ENCODE peak calls at places on chromosomes 3 and 15, in nine cellular contexts. One of them, this sample, is unnamed.
A peak's percentile ranks its signal among the peaks of the same experiment; 100 is the strongest.

GRCh38 chr3:186790261-186790981 is 7.0 kb downstream of the EIF4A2 start:
- DNase-seq in PC-3: peak; percentile 33
- DNase-seq in OCI-LY7: peak; percentile 50
- DNase-seq in HCT116: no peak
- DNase-seq in GM23248: peak; percentile 56
- DNase-seq in MM.1S: peak; percentile 54
- DNase-seq in neural progenitor cell: no peak
- DNase-seq in GM23338: peak; percentile 40
- DNase-seq in hepatocyte: no peak
- DNase-seq in this sample: no peak

GRCh38 chr3:23549148-23549910 is 256.4 kb upstream of the UBE2E1 start:
- DNase-seq in hepatocyte: no peak
- DNase-seq in GM23248: no peak
- DNase-seq in HCT116: peak; percentile 18
- DNase-seq in OCI-LY7: no peak
- DNase-seq in neural progenitor cell: no peak
- DNase-seq in GM23338: no peak
- DNase-seq in MM.1S: no peak
- DNase-seq in PC-3: peak; percentile 55
- DNase-seq in this sample: no peak

GRCh38 chr3:143826296-143826695 is 22.0 kb downstream of the SLC9A9 start:
- DNase-seq in MM.1S: no peak
- DNase-seq in GM23248: no peak
- DNase-seq in neural progenitor cell: no peak
- DNase-seq in hepatocyte: no peak
- DNase-seq in PC-3: no peak
- DNase-seq in GM23338: no peak
- DNase-seq in OCI-LY7: no peak
- DNase-seq in HCT116: no peak
- DNase-seq in this sample: no peak

GRCh38 chr3:127291611-127292010 is 3.8 kb upstream of the PRR20G start:
- DNase-seq in MM.1S: no peak
- DNase-seq in GM23338: no peak
- DNase-seq in GM23248: no peak
- DNase-seq in hepatocyte: no peak
- DNase-seq in HCT116: no peak
- DNase-seq in neural progenitor cell: no peak
- DNase-seq in OCI-LY7: no peak
- DNase-seq in PC-3: no peak
- DNase-seq in this sample: no peak

GRCh38 chr15:50116477-50116876 is 2.6 kb downstream of the ATP8B4 start:
- DNase-seq in MM.1S: peak; percentile 41
- DNase-seq in hepatocyte: no peak
- DNase-seq in OCI-LY7: peak; percentile 40
- DNase-seq in GM23248: peak; percentile 48
- DNase-seq in GM23338: peak; percentile 92
- DNase-seq in HCT116: peak; percentile 34
- DNase-seq in PC-3: peak; percentile 56
- DNase-seq in neural progenitor cell: peak; percentile 65
- DNase-seq in this sample: no peak

GRCh38 chr3:94694894-94695293 is 632.0 kb downstream of the NSUN3 start:
- DNase-seq in OCI-LY7: no peak
- DNase-seq in MM.1S: no peak
- DNase-seq in hepatocyte: peak; percentile 5
- DNase-seq in HCT116: no peak
- DNase-seq in GM23248: no peak
- DNase-seq in GM23338: no peak
- DNase-seq in PC-3: no peak
- DNase-seq in neural progenitor cell: no peak
- DNase-seq in this sample: no peak

GRCh38 chr3:71057526-71057894 is 526.0 kb downstream of the FOXP1 start:
- DNase-seq in OCI-LY7: no peak
- DNase-seq in PC-3: peak; percentile 87
- DNase-seq in GM23338: no peak
- DNase-seq in HCT116: no peak
- DNase-seq in MM.1S: no peak
- DNase-seq in neural progenitor cell: no peak
- DNase-seq in GM23248: peak; percentile 34
- DNase-seq in hepatocyte: no peak
- DNase-seq in this sample: no peak

GRCh38 chr3:143464850-143465249 is 345.3 kb downstream of the CHST2 start:
- DNase-seq in neural progenitor cell: no peak
- DNase-seq in GM23248: peak; percentile 49
- DNase-seq in OCI-LY7: no peak
- DNase-seq in PC-3: no peak
- DNase-seq in MM.1S: no peak
- DNase-seq in hepatocyte: no peak
- DNase-seq in GM23338: no peak
- DNase-seq in HCT116: no peak
- DNase-seq in this sample: no peak

GRCh38 chr3:20700702-20701101 is 514.7 kb upstream of the SGO1 start:
- DNase-seq in GM23338: no peak
- DNase-seq in neural progenitor cell: no peak
- DNase-seq in PC-3: no peak
- DNase-seq in GM23248: no peak
- DNase-seq in hepatocyte: no peak
- DNase-seq in HCT116: no peak
- DNase-seq in OCI-LY7: no peak
- DNase-seq in MM.1S: no peak
- DNase-seq in this sample: no peak

GRCh38 chr3:16319307-16319706 is 54.3 kb downstream of the OXNAD1 start:
- DNase-seq in hepatocyte: no peak
- DNase-seq in MM.1S: peak; percentile 12
- DNase-seq in neural progenitor cell: peak; percentile 62
- DNase-seq in HCT116: peak; percentile 13
- DNase-seq in GM23338: peak; percentile 85
- DNase-seq in PC-3: peak; percentile 33
- DNase-seq in GM23248: no peak
- DNase-seq in OCI-LY7: peak; percentile 38
- DNase-seq in this sample: peak; percentile 34

GRCh38 chr3:98697225-98697624 is 65.9 kb upstream of the ST3GAL6 start:
- DNase-seq in GM23338: no peak
- DNase-seq in neural progenitor cell: no peak
- DNase-seq in hepatocyte: no peak
- DNase-seq in PC-3: peak; percentile 64
- DNase-seq in GM23248: no peak
- DNase-seq in OCI-LY7: no peak
- DNase-seq in HCT116: no peak
- DNase-seq in MM.1S: no peak
- DNase-seq in this sample: no peak
- TF ChIP-seq EZH2phosphoT487 in GM23338: no peak
- TF ChIP-seq EZH2phosphoT487 in neural progenitor cell: no peak
- TF ChIP-seq EZH2phosphoT487 in hepatocyte: no peak
- TF ChIP-seq EZH2phosphoT487 in PC-3: no peak
- TF ChIP-seq EZH2phosphoT487 in GM23248: no peak
- TF ChIP-seq EZH2phosphoT487 in OCI-LY7: no peak
- TF ChIP-seq EZH2phosphoT487 in HCT116: no peak
- TF ChIP-seq EZH2phosphoT487 in MM.1S: no peak
- TF ChIP-seq EZH2phosphoT487 in this sample: no peak

DNA sequence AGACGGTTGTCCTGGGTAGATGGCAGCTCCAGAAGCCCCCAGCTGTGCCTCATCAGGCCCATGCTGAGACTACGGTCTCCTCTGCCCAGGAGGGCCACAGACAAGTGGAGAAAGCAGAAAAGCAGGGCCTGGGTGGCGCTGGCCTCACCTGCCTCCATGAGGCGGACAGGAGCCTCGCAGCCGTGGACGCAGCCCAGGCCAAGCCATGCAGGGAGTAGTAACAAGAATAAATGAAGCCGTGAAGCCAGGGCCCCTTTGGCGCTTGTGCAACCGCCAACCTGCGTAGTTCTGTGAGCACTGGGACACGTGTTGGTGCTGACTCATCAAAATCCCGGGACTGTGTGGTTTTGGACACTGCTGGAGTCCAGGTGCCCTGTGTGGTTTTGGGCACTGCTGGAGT is 12.3 kb upstream of the MUC4 start:
- DNase-seq in MM.1S: no peak
- DNase-seq in HCT116: no peak
- DNase-seq in OCI-LY7: no peak
- DNase-seq in GM23248: peak; percentile 42
- DNase-seq in GM23338: no peak
- DNase-seq in neural progenitor cell: peak; percentile 20
- DNase-seq in PC-3: peak; percentile 69
- DNase-seq in hepatocyte: no peak
- DNase-seq in this sample: no peak
- TF ChIP-seq EZH2phosphoT487 in MM.1S: no peak
- TF ChIP-seq EZH2phosphoT487 in HCT116: no peak
- TF ChIP-seq EZH2phosphoT487 in OCI-LY7: no peak
- TF ChIP-seq EZH2phosphoT487 in GM23248: no peak
- TF ChIP-seq EZH2phosphoT487 in GM23338: no peak
- TF ChIP-seq EZH2phosphoT487 in neural progenitor cell: no peak
- TF ChIP-seq EZH2phosphoT487 in PC-3: no peak
- TF ChIP-seq EZH2phosphoT487 in hepatocyte: no peak
- TF ChIP-seq EZH2phosphoT487 in this sample: no peak

GRCh38 chr3:183918178-183918577 is 33.5 kb upstream of the PARL start:
- DNase-seq in PC-3: no peak
- DNase-seq in hepatocyte: no peak
- DNase-seq in MM.1S: no peak
- DNase-seq in GM23338: no peak
- DNase-seq in OCI-LY7: no peak
- DNase-seq in GM23248: no peak
- DNase-seq in neural progenitor cell: no peak
- DNase-seq in HCT116: no peak
- DNase-seq in this sample: no peak
- TF ChIP-seq EZH2phosphoT487 in PC-3: no peak
- TF ChIP-seq EZH2phosphoT487 in hepatocyte: no peak
- TF ChIP-seq EZH2phosphoT487 in MM.1S: no peak
- TF ChIP-seq EZH2phosphoT487 in GM23338: no peak
- TF ChIP-seq EZH2phosphoT487 in OCI-LY7: no peak
- TF ChIP-seq EZH2phosphoT487 in GM23248: no peak
- TF ChIP-seq EZH2phosphoT487 in neural progenitor cell: no peak
- TF ChIP-seq EZH2phosphoT487 in HCT116: no peak
- TF ChIP-seq EZH2phosphoT487 in this sample: no peak

GRCh38 chr15:53759333-53759975 is at the start of gene WDR72:
- DNase-seq in MM.1S: peak; percentile 23
- DNase-seq in OCI-LY7: no peak
- DNase-seq in hepatocyte: peak; percentile 62
- DNase-seq in HCT116: no peak
- DNase-seq in PC-3: no peak
- DNase-seq in GM23338: peak; percentile 30
- DNase-seq in GM23248: no peak
- DNase-seq in neural progenitor cell: peak; percentile 67
- DNase-seq in this sample: peak; percentile 52
- TF ChIP-seq EZH2phosphoT487 in MM.1S: no peak
- TF ChIP-seq EZH2phosphoT487 in OCI-LY7: no peak
- TF ChIP-seq EZH2phosphoT487 in hepatocyte: no peak
- TF ChIP-seq EZH2phosphoT487 in HCT116: no peak
- TF ChIP-seq EZH2phosphoT487 in PC-3: no peak
- TF ChIP-seq EZH2phosphoT487 in GM23338: no peak
- TF ChIP-seq EZH2phosphoT487 in GM23248: no peak
- TF ChIP-seq EZH2phosphoT487 in neural progenitor cell: no peak
- TF ChIP-seq EZH2phosphoT487 in this sample: no peak

GRCh38 chr15:57476533-57476975 is 100.2 kb downstream of the CGNL1 start:
- DNase-seq in GM23248: peak; percentile 82
- DNase-seq in neural progenitor cell: no peak
- DNase-seq in GM23338: no peak
- DNase-seq in PC-3: no peak
- DNase-seq in MM.1S: no peak
- DNase-seq in hepatocyte: no peak
- DNase-seq in HCT116: no peak
- DNase-seq in OCI-LY7: no peak
- DNase-seq in this sample: no peak
- TF ChIP-seq EZH2phosphoT487 in GM23248: no peak
- TF ChIP-seq EZH2phosphoT487 in neural progenitor cell: no peak
- TF ChIP-seq EZH2phosphoT487 in GM23338: no peak
- TF ChIP-seq EZH2phosphoT487 in PC-3: no peak
- TF ChIP-seq EZH2phosphoT487 in MM.1S: no peak
- TF ChIP-seq EZH2phosphoT487 in hepatocyte: no peak
- TF ChIP-seq EZH2phosphoT487 in HCT116: no peak
- TF ChIP-seq EZH2phosphoT487 in OCI-LY7: no peak
- TF ChIP-seq EZH2phosphoT487 in this sample: no peak

DNA sequence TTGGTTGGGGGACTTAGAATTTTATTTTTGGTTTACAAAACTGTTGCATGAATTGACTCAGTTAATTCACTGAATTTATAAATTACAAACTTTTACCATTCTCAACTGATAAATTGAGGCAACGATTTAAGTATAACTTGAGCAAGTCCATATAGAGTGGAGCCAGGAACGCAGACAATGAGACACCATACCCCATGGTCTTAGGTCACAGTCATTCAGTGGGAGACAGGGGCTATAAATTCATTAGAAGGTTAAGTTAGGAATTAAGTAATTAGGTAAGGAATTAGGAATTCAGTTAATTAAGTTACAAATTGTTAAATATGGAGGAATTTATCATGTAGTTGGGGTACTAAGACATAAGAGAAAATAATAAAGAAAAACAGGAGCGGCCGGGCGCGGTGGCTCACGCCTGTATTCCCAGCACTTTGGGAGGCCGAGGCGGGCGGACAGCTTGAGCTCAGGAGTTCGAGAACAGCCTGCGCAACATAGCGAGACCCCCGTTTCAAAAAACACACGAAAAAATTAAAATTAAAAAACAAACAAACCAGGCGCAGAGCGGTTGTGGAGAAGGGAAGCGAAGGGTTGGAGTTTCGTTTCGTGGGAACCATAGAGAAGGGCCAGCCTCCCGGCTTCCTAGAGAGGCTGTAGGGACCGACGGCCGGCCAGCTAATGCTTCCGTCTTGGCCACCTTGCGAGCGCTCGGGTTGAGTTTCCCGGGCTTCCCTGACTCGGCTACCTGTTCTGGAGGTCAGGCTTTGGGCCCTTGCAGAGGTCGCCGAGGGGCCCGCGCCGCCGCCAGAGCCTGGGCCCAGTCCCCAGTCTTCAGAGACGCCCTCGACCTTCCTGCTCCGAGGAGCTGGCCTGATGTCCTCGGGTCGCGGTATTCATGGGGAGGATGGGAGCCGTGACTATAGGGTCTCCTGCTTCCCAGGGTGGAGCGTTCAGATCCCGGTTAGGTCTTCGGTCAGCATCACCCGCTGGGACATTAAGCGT is at the start of gene ZNF619:
- DNase-seq in HCT116: peak; percentile 42
- DNase-seq in neural progenitor cell: peak; percentile 77
- DNase-seq in GM23248: peak; percentile 85
- DNase-seq in GM23338: peak; percentile 82
- DNase-seq in MM.1S: peak; percentile 76
- DNase-seq in PC-3: peak; percentile 75
- DNase-seq in OCI-LY7: no peak
- DNase-seq in hepatocyte: peak; percentile 83
- DNase-seq in this sample: peak; percentile 86
- TF ChIP-seq EZH2phosphoT487 in HCT116: no peak
- TF ChIP-seq EZH2phosphoT487 in neural progenitor cell: no peak
- TF ChIP-seq EZH2phosphoT487 in GM23248: no peak
- TF ChIP-seq EZH2phosphoT487 in GM23338: no peak
- TF ChIP-seq EZH2phosphoT487 in MM.1S: no peak
- TF ChIP-seq EZH2phosphoT487 in PC-3: no peak
- TF ChIP-seq EZH2phosphoT487 in OCI-LY7: no peak
- TF ChIP-seq EZH2phosphoT487 in hepatocyte: no peak
- TF ChIP-seq EZH2phosphoT487 in this sample: no peak

DNA sequence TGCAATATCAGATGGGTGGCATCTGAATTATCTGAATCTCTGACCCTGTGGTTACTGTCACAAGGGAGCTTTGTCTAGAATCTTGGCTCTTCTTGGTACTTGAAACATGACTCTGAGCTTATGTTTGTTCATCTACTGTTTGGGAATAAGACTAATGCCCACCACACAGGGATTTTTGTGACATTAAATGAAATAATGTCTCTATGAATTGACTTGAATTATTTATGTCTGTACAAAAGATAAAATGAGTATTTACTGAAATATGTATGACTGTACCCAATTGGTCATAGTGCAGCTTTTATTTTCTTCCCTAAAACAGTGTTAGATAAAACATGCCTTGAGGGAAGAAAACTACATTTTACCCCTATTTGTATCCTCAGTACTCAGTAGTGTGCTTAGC is 87.9 kb upstream of the ZPLD1 start:
- DNase-seq in PC-3: peak; percentile 76
- DNase-seq in GM23338: no peak
- DNase-seq in neural progenitor cell: no peak
- DNase-seq in GM23248: no peak
- DNase-seq in MM.1S: no peak
- DNase-seq in OCI-LY7: no peak
- DNase-seq in HCT116: no peak
- DNase-seq in hepatocyte: no peak
- DNase-seq in this sample: no peak
- TF ChIP-seq EZH2phosphoT487 in PC-3: no peak
- TF ChIP-seq EZH2phosphoT487 in GM23338: no peak
- TF ChIP-seq EZH2phosphoT487 in neural progenitor cell: no peak
- TF ChIP-seq EZH2phosphoT487 in GM23248: no peak
- TF ChIP-seq EZH2phosphoT487 in MM.1S: no peak
- TF ChIP-seq EZH2phosphoT487 in OCI-LY7: no peak
- TF ChIP-seq EZH2phosphoT487 in HCT116: no peak
- TF ChIP-seq EZH2phosphoT487 in hepatocyte: no peak
- TF ChIP-seq EZH2phosphoT487 in this sample: no peak

This sample was measured in SK-N-SH.